ENCODE peak calls at places on chromosomes 12 and 14, in six cellular contexts. S is HCT116, R is mammary epithelial cell, P is fibroblast of lung, E is IMR-90, B is neural progenitor cell. D is an unnamed sample.

GRCh38 chr12:127149226-127149964 is 1117.6 kb upstream of the TMEM132C start:
- DNase-seq in R (no peak), S (no peak), B (no peak), E (peak), P (peak), D (no peak)

GRCh38 chr14:104675447-104675846 is 14.0 kb upstream of the INF2 start:
- DNase-seq in E (no peak), S (no peak), B (no peak), P (no peak), R (no peak), D (no peak)

GRCh38 chr14:102586420-102587119 is 5.9 kb upstream of the RCOR1 start:
- DNase-seq in E (peak), P (peak), S (no peak), R (no peak), B (no peak), D (no peak)

GRCh38 chr14:23185046-23185445 is 1.6 kb upstream of the SLC7A8 start:
- DNase-seq in E (peak), S (no peak), R (no peak), P (no peak), B (no peak), D (no peak)

GRCh38 chr12:46268349-46268616 is 560 bp downstream of the SLC38A1 start:
- DNase-seq in R (peak), S (no peak), E (peak), B (no peak), P (no peak), D (peak)

GRCh38 chr12:87953257-87953860 is 75.8 kb downstream of the C12orf50 start:
- DNase-seq in S (peak), P (peak), B (peak), E (peak), R (peak), D (no peak)

GRCh38 chr14:22551597-22551982 is 37.4 kb downstream of the DAD1 start:
- DNase-seq in S (no peak), R (no peak), P (no peak), E (no peak), B (no peak), D (no peak)

GRCh38 chr12:72570601-72571000 is 298.4 kb downstream of the TRHDE start:
- DNase-seq in R (no peak), S (peak), P (no peak), B (peak), E (no peak), D (no peak)

GRCh38 chr12:66323017-66323416 is 20.7 kb downstream of the HELB start:
- DNase-seq in P (no peak), R (no peak), S (no peak), E (no peak), B (no peak), D (no peak)

GRCh38 chr14:34628681-34629135 is 1.2 kb downstream of the SNX6 start:
- DNase-seq in P (no peak), B (peak), E (peak), R (no peak), S (no peak), D (peak)

GRCh38 chr12:122356192-122356635 is 66.3 kb downstream of the CLIP1 start:
- DNase-seq in P (peak), R (peak), S (peak), E (peak), B (peak), D (peak)

GRCh38 chr14:71141701-71142374 is 234.6 kb downstream of the PCNX1 start:
- DNase-seq in E (peak), R (peak), S (no peak), B (no peak), P (no peak), D (no peak)

GRCh38 chr12:5689773-5690172 is 255.3 kb downstream of the ANO2 start:
- DNase-seq in R (no peak), P (no peak), S (peak), B (no peak), E (no peak), D (no peak)
- TF ChIP-seq CTCF in R (no peak), P (no peak), S (peak), B (no peak), E (no peak), D (no peak)

GRCh38 chr12:124402281-124403066 is 107.6 kb downstream of the RFLNA start:
- DNase-seq in R (no peak), E (no peak), P (no peak), S (no peak), B (no peak), D (no peak)
- H3K4me2 ChIP-seq in R (no peak), E (no peak), P (no peak), S (no peak), B (peak), D (no peak)

GRCh38 chr12:13146539-13146938 is 43.1 kb upstream of the GSG1 start:
- DNase-seq in B (no peak), R (no peak), P (peak), S (no peak), E (no peak), D (no peak)

GRCh38 chr12:13147688-13148531 is 44.4 kb upstream of the GSG1 start:
- DNase-seq in S (no peak), E (no peak), B (no peak), R (no peak), P (peak), D (no peak)

GRCh38 chr12:13144266-13144828 is 40.9 kb upstream of the GSG1 start:
- DNase-seq in R (no peak), E (no peak), B (no peak), S (no peak), P (no peak), D (no peak)

GRCh38 chr12:13152281-13152680 is 44.2 kb upstream of the EMP1 start:
- DNase-seq in P (no peak), B (no peak), S (no peak), R (no peak), E (no peak), D (no peak)

DNA sequence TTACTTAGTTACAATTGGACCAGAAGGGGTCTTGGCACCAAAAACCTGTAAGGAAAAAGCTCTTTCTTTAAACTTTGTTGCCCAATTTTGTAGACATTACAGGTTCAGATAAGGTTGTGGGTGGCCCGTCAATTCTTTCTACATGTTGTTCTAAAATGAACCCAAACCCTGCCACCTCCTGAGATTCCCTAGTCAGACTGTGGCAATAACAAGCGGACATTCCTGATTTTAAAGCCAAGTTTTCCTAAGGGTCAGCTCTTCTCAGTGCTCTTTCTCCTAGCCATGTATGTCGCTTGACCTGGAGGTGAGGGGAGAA is 45.0 kb upstream of the GSG1 start:
- DNase-seq in R (no peak), E (no peak), P (no peak), S (no peak), B (no peak), D (no peak)
- H3K9ac ChIP-seq in R (no peak), E (no peak), P (no peak), S (no peak), B (no peak), D (no peak)

GRCh38 chr14:74605531-74606223 is 6.4 kb downstream of the LTBP2 start:
- DNase-seq in P (peak), S (no peak), E (no peak), R (no peak), B (no peak), D (no peak)
- TF ChIP-seq CTCF in P (no peak), S (no peak), E (no peak), R (no peak), B (no peak), D (no peak)

GRCh38 chr14:96052541-96053105 is 13.5 kb downstream of the C14orf132 start:
- DNase-seq in S (no peak), P (no peak), R (no peak), E (peak), B (no peak), D (no peak)

GRCh38 chr14:96049932-96050331 is 10.8 kb downstream of the C14orf132 start:
- DNase-seq in E (no peak), B (no peak), P (peak), R (no peak), S (no peak), D (no peak)

GRCh38 chr14:96051642-96052540 is 12.7 kb downstream of the C14orf132 start:
- DNase-seq in R (peak), S (peak), P (no peak), E (peak), B (peak), D (peak)

GRCh38 chr14:96053236-96053599 is 14.1 kb downstream of the C14orf132 start:
- DNase-seq in R (no peak), B (no peak), E (no peak), P (no peak), S (no peak), D (no peak)

GRCh38 chr14:96051231-96051630 is 12.1 kb downstream of the C14orf132 start:
- DNase-seq in E (no peak), P (no peak), B (no peak), R (no peak), S (no peak), D (no peak)
- H3K4me2 ChIP-seq in E (no peak), P (no peak), B (no peak), R (no peak), S (no peak), D (no peak)

DNA sequence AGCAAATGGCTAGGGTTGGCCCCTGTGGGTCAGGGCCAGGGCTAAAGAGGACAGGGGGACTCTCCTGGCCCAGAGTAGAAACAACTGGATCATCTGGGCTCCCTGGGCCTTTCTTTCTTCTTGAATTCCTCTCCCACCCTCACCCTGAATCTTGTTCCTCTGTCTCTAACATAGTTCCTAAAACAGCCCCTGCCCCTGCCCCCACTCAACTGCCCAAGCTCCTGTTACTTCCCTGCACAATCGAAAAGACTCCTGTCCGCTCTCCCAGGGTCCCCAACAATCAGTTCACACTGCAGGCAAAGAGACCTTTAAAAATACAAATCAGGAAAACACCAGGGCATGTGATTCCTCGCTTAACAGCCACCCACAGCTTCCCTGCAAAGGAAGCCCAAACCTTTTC is 18.0 kb upstream of the ANKRD33 start:
- DNase-seq in B (no peak), P (no peak), E (no peak), R (no peak), S (no peak), D (no peak)
- H3K9ac ChIP-seq in B (no peak), P (no peak), E (no peak), R (no peak), S (no peak), D (no peak)

DNA sequence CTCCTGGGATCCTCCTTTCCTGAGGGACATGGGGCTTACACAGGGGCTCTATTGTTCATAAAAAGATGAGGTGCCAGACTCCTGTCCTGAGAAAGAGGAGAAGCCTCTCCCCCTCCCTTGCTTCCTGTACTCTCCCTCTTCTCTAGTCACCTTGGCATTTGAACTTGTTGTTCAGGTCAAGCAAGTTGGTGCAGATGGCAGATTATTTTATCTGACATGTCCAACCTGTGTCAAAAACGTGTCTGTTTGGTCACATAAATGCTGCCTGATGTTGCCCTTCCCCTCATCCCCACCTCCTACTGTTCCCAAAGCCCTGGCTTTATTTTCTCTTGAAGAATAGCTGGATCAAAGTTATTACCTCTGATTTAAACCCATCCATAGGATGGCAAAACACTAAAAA is 154.8 kb downstream of the TMX1 start:
- DNase-seq in P (no peak), R (peak), B (no peak), E (no peak), S (no peak), D (no peak)
- TF ChIP-seq CTCF in P (no peak), R (no peak), B (no peak), E (no peak), S (no peak), D (no peak)

DNA sequence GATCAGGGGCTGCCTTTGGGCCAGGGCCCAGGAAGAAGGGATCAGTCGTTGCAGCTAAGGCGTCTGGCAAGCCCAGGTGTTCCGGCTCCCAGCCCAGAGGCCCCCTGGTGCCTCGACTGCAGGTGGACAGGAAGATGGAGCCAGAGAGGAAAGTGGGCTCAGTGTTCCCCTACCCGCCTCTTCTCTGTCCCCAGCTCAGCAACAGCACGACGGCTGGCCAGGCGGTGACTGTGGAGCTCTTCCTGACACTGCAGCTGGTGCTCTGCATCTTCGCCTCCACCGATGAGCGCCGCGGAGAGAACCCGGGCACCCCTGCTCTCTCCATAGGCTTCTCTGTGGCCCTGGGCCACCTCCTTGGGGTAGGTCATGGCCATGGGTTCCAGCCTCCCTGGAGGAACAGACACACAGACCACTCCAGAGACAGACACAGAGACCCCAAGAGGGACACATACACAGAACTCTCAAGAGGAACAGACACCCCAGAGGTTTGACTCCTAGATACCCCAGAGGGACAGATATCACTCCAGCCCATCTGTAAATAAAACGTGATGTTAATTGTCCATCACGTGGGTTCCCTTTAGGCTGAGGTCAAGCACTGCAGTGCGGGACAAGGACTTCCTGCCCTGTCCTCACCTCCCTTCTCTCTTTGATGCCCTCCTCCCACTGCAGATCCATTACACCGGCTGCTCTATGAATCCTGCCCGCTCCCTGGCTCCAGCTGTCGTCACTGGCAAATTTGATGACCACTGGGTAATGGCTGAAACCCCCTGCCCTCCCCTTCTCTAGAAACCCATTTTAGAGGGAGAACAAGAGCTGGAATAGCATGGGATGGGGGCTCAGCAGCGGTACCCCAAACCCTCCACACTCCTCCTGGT is 3.7 kb downstream of the AQP2 start:
- DNase-seq in P (no peak), S (no peak), B (no peak), R (no peak), E (no peak), D (no peak)
- H3K4me2 ChIP-seq in P (no peak), S (no peak), B (no peak), R (no peak), E (no peak), D (no peak)

GRCh38 chr12:42706331-42706730 is 116.8 kb upstream of the PRICKLE1 start:
- DNase-seq in S (no peak), B (no peak), R (peak), P (no peak), E (no peak), D (no peak)
- H3K9ac ChIP-seq in S (no peak), B (no peak), R (no peak), P (no peak), E (no peak), D (no peak)

GRCh38 chr12:102029148-102029547 is 32.6 kb downstream of the WASHC3 start:
- DNase-seq in B (no peak), S (no peak), P (no peak), E (no peak), R (no peak), D (no peak)

GRCh38 chr12:102031852-102032251 is 29.9 kb downstream of the WASHC3 start:
- DNase-seq in P (no peak), E (no peak), B (no peak), S (no peak), R (no peak), D (no peak)

DNA sequence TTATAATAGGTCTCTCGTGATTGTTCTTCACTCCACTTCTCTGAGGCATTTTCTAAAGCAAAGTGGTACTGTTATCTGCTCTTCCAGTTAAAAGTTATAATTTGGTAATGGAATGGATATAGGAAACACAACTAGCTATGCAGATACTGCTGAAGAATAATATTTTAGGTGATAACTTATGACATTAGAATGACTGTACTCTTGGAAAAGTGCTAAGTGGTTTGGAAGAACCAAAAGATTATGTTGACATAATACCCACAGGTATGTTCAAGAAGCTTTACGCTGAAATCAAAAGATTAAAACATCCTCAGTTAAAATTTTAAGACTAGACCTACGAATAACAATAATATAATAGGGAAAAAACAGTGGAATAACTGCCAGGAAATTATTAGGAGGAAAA is 27.4 kb downstream of the WASHC3 start:
- DNase-seq in P (no peak), R (peak), S (no peak), E (peak), B (no peak), D (no peak)
- TF ChIP-seq CTCF in P (no peak), R (no peak), S (no peak), E (no peak), B (no peak), D (no peak)